ENCODE peak calls at places on chromosomes 5 and 9, in four cellular contexts. A, S, M and T are unnamed samples.

GRCh38 chr9:114784721-114785253 is 21.1 kb downstream of the TNFSF15 start:
- DNase-seq in A (no peak), S (no peak), M (no peak), T (no peak)

GRCh38 chr5:78527925-78528324 is 120.6 kb downstream of the LHFPL2 start:
- DNase-seq in A (no peak), S (no peak), M (no peak), T (no peak)

GRCh38 chr5:127031147-127031862 is 947 bp upstream of the MARCHF3 start:
- DNase-seq in A (peak), S (peak), M (peak), T (peak)

GRCh38 chr5:74290634-74291033 is 349.9 kb downstream of the ENC1 start:
- DNase-seq in A (no peak), S (no peak), M (no peak), T (no peak)

GRCh38 chr5:77871946-77872345 is 95.8 kb upstream of the TBCA start:
- DNase-seq in A (peak), S (no peak), M (no peak), T (no peak)

GRCh38 chr9:19440823-19441580 is 32.2 kb downstream of the ACER2 start:
- DNase-seq in A (no peak), S (no peak), M (no peak), T (no peak)

GRCh38 chr5:174198541-174198940 is 153.0 kb downstream of the NSG2 start:
- DNase-seq in A (no peak), S (no peak), M (no peak), T (no peak)

GRCh38 chr5:104815212-104815611 is 1252.6 kb upstream of the NUDT12 start:
- DNase-seq in A (no peak), S (no peak), M (no peak), T (no peak)

GRCh38 chr5:82570-82969 is 9.4 kb upstream of the PLEKHG4B start:
- DNase-seq in A (no peak), S (no peak), M (no peak), T (no peak)

GRCh38 chr9:130254753-130255637 is 10.6 kb upstream of the HMCN2 start:
- DNase-seq in A (peak), S (no peak), M (no peak), T (no peak)

GRCh38 chr5:178625679-178626483 is 969 bp downstream of the CLK4 start:
- DNase-seq in A (no peak), S (no peak), M (peak), T (no peak)

GRCh38 chr5:141858084-141858765 is 20.0 kb downstream of the PCDH1 start:
- DNase-seq in A (peak), S (no peak), M (no peak), T (no peak)

GRCh38 chr9:109238677-109239076 is 71.6 kb upstream of the FRRS1L start:
- DNase-seq in A (no peak), S (no peak), M (no peak), T (no peak)

GRCh38 chr9:108049026-108049591 is 559.5 kb upstream of the KLF4 start:
- DNase-seq in A (no peak), S (no peak), M (no peak), T (no peak)

GRCh38 chr9:27703591-27703990 is 130.3 kb upstream of the C9orf72 start:
- DNase-seq in A (no peak), S (no peak), M (no peak), T (no peak)

GRCh38 chr5:161256957-161257356 is 289.6 kb downstream of the GABRB2 start:
- DNase-seq in A (no peak), S (no peak), M (no peak), T (no peak)

GRCh38 chr9:19232830-19233194 is 2.3 kb downstream of the DENND4C start:
- DNase-seq in A (no peak), S (no peak), M (peak), T (no peak)

GRCh38 chr9:80449513-80449912 is 877.7 kb downstream of the TLE4 start:
- DNase-seq in A (peak), S (no peak), M (no peak), T (no peak)

GRCh38 chr5:9324348-9325056 is 221.4 kb downstream of the SEMA5A start:
- DNase-seq in A (no peak), S (no peak), M (no peak), T (no peak)

GRCh38 chr9:120892748-120893584 is 16.0 kb upstream of the PHF19 start:
- DNase-seq in A (no peak), S (no peak), M (peak), T (peak)

GRCh38 chr5:145129797-145130196 is 705.3 kb downstream of the PRELID2 start:
- DNase-seq in A (no peak), S (no peak), M (no peak), T (no peak)

GRCh38 chr5:130605200-130605599 is 559.9 kb downstream of the HINT1 start:
- DNase-seq in A (peak), S (no peak), M (no peak), T (no peak)

GRCh38 chr5:74296685-74297084 is 343.8 kb downstream of the ENC1 start:
- DNase-seq in A (no peak), S (no peak), M (no peak), T (no peak)

GRCh38 chr5:163379298-163380155 is 57.9 kb upstream of the CCNG1 start:
- DNase-seq in A (no peak), S (no peak), M (no peak), T (no peak)

GRCh38 chr9:114125614-114126013 is 26.5 kb upstream of the KIF12 start:
- DNase-seq in A (no peak), S (no peak), M (no peak), T (no peak)

GRCh38 chr5:1429066-1429465 is 16.2 kb downstream of the SLC6A3 start:
- DNase-seq in A (no peak), S (no peak), M (no peak), T (no peak)

GRCh38 chr5:32960340-32961065 is 249.4 kb downstream of the NPR3 start:
- DNase-seq in A (no peak), S (no peak), M (no peak), T (no peak)

GRCh38 chr9:86099695-86100364 is 472 bp upstream of the GOLM1 start:
- DNase-seq in A (peak), S (peak), M (peak), T (peak)
- TF ChIP-seq CTCF in A (peak), S (no peak), M (peak), T (no peak)

GRCh38 chr9:38030658-38031057 is 38.4 kb downstream of the SHB start:
- DNase-seq in A (no peak), S (no peak), M (no peak), T (peak)
- TF ChIP-seq CTCF in A (peak), S (no peak), M (no peak), T (peak)

GRCh38 chr5:143952809-143953208 is 140.8 kb downstream of the HMHB1 start:
- DNase-seq in A (no peak), S (no peak), M (no peak), T (no peak)

GRCh38 chr5:143955140-143955539 is 143.2 kb downstream of the HMHB1 start:
- DNase-seq in A (no peak), S (no peak), M (no peak), T (no peak)

DNA sequence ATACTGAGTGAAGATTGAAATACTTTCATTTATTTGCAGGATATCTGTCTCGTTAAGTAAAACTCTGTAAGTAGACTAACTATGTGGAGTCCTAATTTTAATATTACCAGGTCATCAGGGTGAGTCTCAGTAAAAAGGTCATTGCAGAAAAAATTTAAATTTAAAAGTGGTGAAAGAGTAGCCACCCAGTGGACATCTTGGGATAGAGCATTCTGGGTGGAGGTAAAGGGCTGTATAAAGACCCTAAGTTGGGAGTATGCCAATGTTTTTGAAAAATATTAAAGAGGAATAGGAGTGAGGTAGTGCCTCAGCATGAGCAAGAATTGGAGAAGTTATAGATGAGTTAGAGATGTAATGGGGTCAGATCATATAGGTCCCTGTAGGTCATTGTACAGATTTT is 145.5 kb downstream of the HMHB1 start:
- DNase-seq in A (no peak), S (no peak), M (no peak), T (no peak)
- TF ChIP-seq CTCF in A (peak), S (no peak), M (peak), T (no peak)

GRCh38 chr5:90877049-90877448 is 318.5 kb downstream of the ADGRV1 start:
- DNase-seq in A (no peak), S (no peak), M (no peak), T (no peak)

GRCh38 chr5:90875456-90875855 is 316.9 kb downstream of the ADGRV1 start:
- DNase-seq in A (no peak), S (no peak), M (no peak), T (no peak)

GRCh38 chr5:90874066-90874465 is 315.5 kb downstream of the ADGRV1 start:
- DNase-seq in A (no peak), S (no peak), M (no peak), T (no peak)

GRCh38 chr5:90878081-90878480 is 319.5 kb downstream of the ADGRV1 start:
- DNase-seq in A (no peak), S (no peak), M (no peak), T (no peak)

GRCh38 chr5:90876366-90876765 is 317.8 kb downstream of the ADGRV1 start:
- DNase-seq in A (no peak), S (no peak), M (no peak), T (no peak)
- TF ChIP-seq CTCF in A (no peak), S (no peak), M (no peak), T (no peak)

GRCh38 chr9:95910023-95910706 is 34.7 kb downstream of the ERCC6L2 start:
- DNase-seq in A (no peak), S (no peak), M (no peak), T (no peak)

GRCh38 chr9:95912773-95913172 is 37.3 kb downstream of the ERCC6L2 start:
- DNase-seq in A (no peak), S (no peak), M (no peak), T (no peak)

GRCh38 chr9:95910770-95911340 is 35.4 kb downstream of the ERCC6L2 start:
- DNase-seq in A (no peak), S (no peak), M (no peak), T (no peak)

GRCh38 chr9:95903398-95903797 is 27.9 kb downstream of the ERCC6L2 start:
- DNase-seq in A (no peak), S (no peak), M (no peak), T (no peak)

DNA sequence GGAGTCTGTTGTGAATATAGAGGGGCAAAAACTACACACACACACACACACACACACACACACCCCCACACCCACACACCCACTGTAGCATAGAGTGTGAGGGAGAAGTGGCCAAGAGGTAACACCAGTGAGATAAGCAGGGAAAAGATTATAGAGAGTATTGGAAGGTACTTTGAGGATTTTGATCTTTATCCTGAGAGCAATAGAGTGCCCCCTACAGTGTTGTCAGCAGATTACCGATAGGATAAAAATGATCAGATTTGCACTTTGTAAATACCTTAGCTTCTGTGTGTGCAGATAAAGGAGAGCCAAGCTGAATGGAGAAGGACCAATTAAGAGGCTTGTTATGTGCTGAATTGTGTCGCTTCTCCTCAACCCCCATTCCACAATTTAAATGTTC is 32.3 kb downstream of the ERCC6L2 start:
- DNase-seq in A (peak), S (no peak), M (no peak), T (no peak)
- TF ChIP-seq CTCF in A (peak), S (no peak), M (peak), T (peak)

GRCh38 chr9:127979015-127979332 is 1.8 kb downstream of the EEIG1 start:
- DNase-seq in A (no peak), S (no peak), M (no peak), T (no peak)

GRCh38 chr9:127979333-127980055 is 1.3 kb downstream of the EEIG1 start:
- DNase-seq in A (peak), S (peak), M (peak), T (peak)

GRCh38 chr9:127976943-127977871 is 3.6 kb downstream of the EEIG1 start:
- DNase-seq in A (peak), S (peak), M (no peak), T (peak)

GRCh38 chr9:127976498-127976897 is 4.3 kb downstream of the EEIG1 start:
- DNase-seq in A (peak), S (peak), M (no peak), T (no peak)

GRCh38 chr9:127977877-127978647 is 2.7 kb downstream of the EEIG1 start:
- DNase-seq in A (peak), S (peak), M (no peak), T (no peak)
- TF ChIP-seq CTCF in A (peak), S (no peak), M (no peak), T (no peak)

GRCh38 chr5:93294996-93295395 is 286.0 kb downstream of the NR2F1-AS1 start:
- DNase-seq in A (no peak), S (no peak), M (no peak), T (no peak)

GRCh38 chr5:93294184-93294583 is 286.8 kb downstream of the NR2F1-AS1 start:
- DNase-seq in A (no peak), S (no peak), M (no peak), T (no peak)

GRCh38 chr5:93285461-93285860 is 295.6 kb downstream of the NR2F1-AS1 start:
- DNase-seq in A (no peak), S (no peak), M (no peak), T (no peak)

GRCh38 chr5:93289915-93290314 is 291.1 kb downstream of the NR2F1-AS1 start:
- DNase-seq in A (no peak), S (no peak), M (no peak), T (no peak)
- TF ChIP-seq CTCF in A (no peak), S (no peak), M (no peak), T (no peak)

GRCh38 chr5:180291943-180292831 is at the start of gene MAPK9:
- DNase-seq in A (peak), S (peak), M (peak), T (peak)
- TF ChIP-seq CTCF in A (no peak), S (no peak), M (no peak), T (no peak)

GRCh38 chr5:153965102-153965645 is 73.5 kb downstream of the FAM114A2 start:
- DNase-seq in A (peak), S (peak), M (peak), T (peak)
- TF ChIP-seq CTCF in A (peak), S (peak), M (peak), T (peak)